ENCODE peak calls at places on chromosomes 7 and 10, in ten cellular contexts. A is spleen, S is Panc1, C is HCT116, W is K562, Z is SK-N-SH, T is HepG2, U is suprapubic skin, L is GM23338, E is sigmoid colon. J is an unnamed sample.

GRCh38 chr7:89027781-89028180 is 232.2 kb upstream of the TEX47 start:
- DNase-seq in L (no peak), W (no peak), C (no peak), A (no peak), U (no peak), S (no peak), E (no peak), T (peak; percentile 3), Z (no peak), J (no peak)

GRCh38 chr7:98840604-98841508 is 29.0 kb downstream of the TMEM130 start:
- DNase-seq in A (no peak), S (no peak), W (no peak), T (no peak), C (no peak), Z (no peak), L (no peak), E (no peak), U (no peak), J (no peak)

GRCh38 chr10:96243296-96243695 is 28.1 kb downstream of the BLNK start:
- DNase-seq in Z (no peak), W (no peak), T (no peak), L (no peak), U (no peak), A (no peak), E (no peak), S (no peak), C (no peak), J (no peak)

GRCh38 chr7:74246497-74246896 is 7.7 kb downstream of the RFC2 start:
- DNase-seq in U (no peak), S (no peak), W (no peak), A (no peak), L (no peak), Z (no peak), E (no peak), C (no peak), T (no peak), J (no peak)

GRCh38 chr7:19519443-19519977 is 189.3 kb downstream of the POLR1F start:
- DNase-seq in L (no peak), U (no peak), E (no peak), Z (no peak), A (no peak), S (no peak), C (no peak), W (no peak), T (no peak), J (no peak)

GRCh38 chr7:69937097-69937496 is 338.8 kb downstream of the AUTS2 start:
- DNase-seq in W (no peak), L (no peak), U (no peak), C (no peak), A (no peak), Z (no peak), E (no peak), S (no peak), T (no peak), J (no peak)

GRCh38 chr7:22318376-22318775 is 38.6 kb downstream of the RAPGEF5 start:
- DNase-seq in L (no peak), C (no peak), U (no peak), W (no peak), T (no peak), S (no peak), E (no peak), A (no peak), Z (no peak), J (no peak)

GRCh38 chr10:132036887-132037675 is 28.7 kb upstream of the JAKMIP3 start:
- DNase-seq in E (no peak), L (peak; percentile 76), U (no peak), W (no peak), A (peak; percentile 36), Z (no peak), S (no peak), T (no peak), C (no peak), J (no peak)

GRCh38 chr10:80470266-80470665 is 16.2 kb downstream of the TSPAN14 start:
- DNase-seq in E (no peak), T (no peak), A (no peak), Z (no peak), L (no peak), U (no peak), S (no peak), W (no peak), C (no peak), J (no peak)

GRCh38 chr10:80472234-80473095 is 18.4 kb downstream of the TSPAN14 start:
- DNase-seq in E (no peak), U (no peak), T (no peak), L (no peak), C (no peak), W (no peak), A (no peak), S (no peak), Z (no peak), J (no peak)

GRCh38 chr10:80468806-80469421 is 14.8 kb downstream of the TSPAN14 start:
- DNase-seq in S (no peak), U (no peak), C (no peak), T (no peak), E (no peak), W (no peak), A (no peak), Z (no peak), L (no peak), J (no peak)

GRCh38 chr10:80471715-80472233 is 17.7 kb downstream of the TSPAN14 start:
- DNase-seq in E (no peak), W (no peak), S (no peak), C (peak; percentile 56), T (no peak), U (no peak), Z (no peak), A (no peak), L (no peak), J (no peak)

DNA sequence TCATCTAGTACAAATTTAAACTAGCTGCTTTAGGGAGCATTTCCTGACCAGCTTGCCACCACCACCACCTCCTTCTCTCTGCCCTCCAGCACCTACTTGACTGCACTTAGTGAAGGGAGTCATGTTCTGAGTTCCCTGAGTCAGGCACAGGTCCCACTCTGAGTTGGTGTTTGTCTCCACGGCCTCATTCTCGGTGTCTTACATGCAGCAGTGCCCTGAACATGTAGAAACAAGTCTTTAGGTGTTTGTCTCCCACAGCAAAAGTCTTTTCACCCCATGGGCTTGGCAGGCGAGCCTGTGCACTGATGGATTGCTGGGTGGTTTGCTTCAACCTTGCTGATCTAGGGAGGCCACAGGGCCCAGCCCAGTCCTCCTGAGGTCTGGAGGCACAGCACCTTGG is 16.9 kb downstream of the TSPAN14 start:
- DNase-seq in L (no peak), E (no peak), C (no peak), Z (no peak), W (no peak), A (no peak), U (no peak), T (no peak), S (no peak), J (no peak)
- H3K4me1 ChIP-seq in L (peaks cover 39% of the 10 kb centered on the region), E (peaks cover 46% of the 10 kb centered on the region), C (peaks cover 88% of the 10 kb centered on the region), Z (peaks cover 14% of the 10 kb centered on the region), W (peaks cover 22% of the 10 kb centered on the region), A (peaks cover 96% of the 10 kb centered on the region), U (peaks cover 99% of the 10 kb centered on the region), T (peaks cover 90% of the 10 kb centered on the region), S (peaks cover 13% of the 10 kb centered on the region), J (peaks cover 100% of the 10 kb centered on the region)

GRCh38 chr7:16514729-16515128 is 11.9 kb upstream of the LRRC72 start:
- DNase-seq in S (no peak), L (no peak), C (no peak), A (no peak), U (no peak), W (no peak), E (no peak), Z (no peak), T (no peak), J (no peak)

GRCh38 chr7:16512097-16512496 is 14.5 kb upstream of the LRRC72 start:
- DNase-seq in Z (no peak), W (no peak), T (no peak), A (no peak), L (peak; percentile 14), E (no peak), U (no peak), C (no peak), S (no peak), J (no peak)

GRCh38 chr7:16515785-16516685 is 10.6 kb upstream of the LRRC72 start:
- DNase-seq in T (no peak), C (no peak), Z (no peak), A (no peak), E (no peak), L (no peak), U (no peak), S (no peak), W (no peak), J (no peak)

GRCh38 chr7:16511314-16511713 is 15.3 kb upstream of the LRRC72 start:
- DNase-seq in T (no peak), L (no peak), A (no peak), Z (no peak), W (no peak), E (no peak), S (no peak), C (no peak), U (no peak), J (no peak)

GRCh38 chr7:16514271-16514670 is 12.4 kb upstream of the LRRC72 start:
- DNase-seq in W (no peak), Z (no peak), L (no peak), U (no peak), T (no peak), E (no peak), S (no peak), A (no peak), C (no peak), J (no peak)
- H3K27ac ChIP-seq in W (no peak overlapping the region), Z (no peak overlapping the region), L (no peak overlapping the region), U (no peak overlapping the region), T (no peak overlapping the region), E (no peak overlapping the region), S (no peak overlapping the region), A (no peak overlapping the region), C (no peak overlapping the region), J (no peak overlapping the region)

DNA sequence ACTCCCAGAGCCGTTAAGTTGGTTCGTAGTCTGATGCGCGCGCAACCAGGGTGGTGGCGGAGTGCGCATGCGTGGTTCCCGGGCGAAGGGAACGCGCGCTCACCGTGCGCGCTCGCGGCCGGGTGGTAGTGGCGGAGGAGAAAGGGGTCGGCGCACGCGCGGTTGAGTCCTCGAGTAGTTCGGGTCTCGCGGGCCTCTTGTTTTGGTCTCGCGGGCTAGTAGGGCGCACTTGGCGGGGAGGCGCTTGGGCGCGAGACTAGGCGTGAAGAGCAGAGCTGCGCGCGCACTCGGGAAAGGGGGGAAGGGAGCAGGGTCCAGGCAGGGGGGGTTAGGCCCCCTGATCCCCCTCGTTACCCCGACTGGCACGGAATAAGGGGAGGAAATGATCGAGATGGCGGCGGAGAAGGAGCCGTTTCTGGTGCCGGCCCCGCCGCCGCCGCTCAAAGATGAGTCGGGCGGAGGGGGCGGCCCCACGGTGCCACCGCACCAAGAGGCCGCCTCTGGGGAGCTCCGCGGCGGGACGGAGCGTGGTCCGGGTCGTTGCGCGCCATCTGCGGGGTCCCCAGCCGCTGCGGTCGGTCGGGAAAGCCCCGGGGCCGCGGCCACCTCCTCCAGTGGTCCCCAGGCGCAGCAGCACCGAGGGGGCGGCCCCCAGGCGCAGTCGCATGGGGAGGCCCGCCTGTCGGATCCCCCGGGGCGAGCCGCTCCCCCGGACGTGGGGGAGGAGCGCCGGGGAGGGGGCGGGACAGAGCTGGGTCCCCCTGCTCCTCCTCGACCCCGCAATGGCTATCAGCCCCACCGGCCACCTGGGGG is at the start of gene MEPCE:
- DNase-seq in W (peak; percentile 98), U (peak; percentile 98), S (peak; percentile 83), A (peak; percentile 98), T (peak; percentile 96), L (peak; percentile 95), E (peak; percentile 99), Z (peak; percentile 99), C (peak; percentile 89), J (peak; percentile 97)
- TF ChIP-seq POLR2AphosphoS5 in W (no peak), U (no peak), S (peak; percentile 15), A (no peak), T (no peak), L (no peak), E (peak; percentile 40), Z (peak; percentile 7), C (no peak), J (peak; percentile 70)

GRCh38 chr10:71374481-71375233 is 22.1 kb upstream of the CDH23 start:
- DNase-seq in U (no peak), A (no peak), L (no peak), Z (no peak), W (no peak), E (no peak), S (no peak), T (no peak), C (no peak), J (no peak)
- H3K4me1 ChIP-seq in U (peaks cover 21% of the 10 kb centered on the region), A (peaks cover 41% of the 10 kb centered on the region), L (peaks cover 6% of the 10 kb centered on the region), Z (peaks cover 3% of the 10 kb centered on the region), W (peaks cover 8% of the 10 kb centered on the region), E (peaks cover 10% of the 10 kb centered on the region), S (peaks cover 7% of the 10 kb centered on the region), T (peaks cover 35% of the 10 kb centered on the region), C (peaks cover 12% of the 10 kb centered on the region), J (peaks cover 7% of the 10 kb centered on the region)

J was measured in vagina.